ENCODE peak calls at places on chromosomes 13 and 19, in ten cellular contexts. P is IMR-90, Q is H9, I is fibroblast of lung, E is SK-N-SH, S is mesenchymal stem cell, F is neuronal stem cell, J is GM12878, D is K562, K is DND-41. C is an unnamed sample.

GRCh38 chr13:21005193-21005592 is 56.2 kb downstream of the LATS2 start:
- DNase-seq in P (no peak), Q (no peak), I (no peak), E (no peak), S (no peak), F (no peak), J (no peak), D (no peak), K (no peak), C (no peak)

GRCh38 chr19:18939922-18940775 is 868 bp downstream of the HOMER3 start:
- DNase-seq in P (peak; percentile 46), Q (peak; percentile 77), I (peak; percentile 57), E (peak; percentile 73), S (peak; percentile 60), F (peak; percentile 80), J (no peak), D (no peak), K (no peak), C (peak; percentile 26)

GRCh38 chr13:41465215-41465907 is 8.0 kb downstream of the RGCC start:
- DNase-seq in P (peak; percentile 94), Q (no peak), I (peak; percentile 81), E (no peak), S (peak; percentile 63), F (no peak), J (peak; percentile 88), D (no peak), K (peak; percentile 96), C (peak; percentile 82)

GRCh38 chr19:2720777-2721569 is at the start of gene DIRAS1:
- DNase-seq in P (no peak), Q (peak; percentile 63), I (no peak), E (peak; percentile 91), S (no peak), F (no peak), J (no peak), D (peak; percentile 88), K (no peak), C (no peak)

GRCh38 chr13:30850204-30850866 is 55.7 kb upstream of the MEDAG start:
- DNase-seq in P (no peak), Q (no peak), I (no peak), E (no peak), S (peak; percentile 51), F (no peak), J (no peak), D (no peak), K (no peak), C (no peak)

GRCh38 chr13:113584870-113585671 is 518 bp downstream of the TFDP1 start:
- DNase-seq in P (no peak), Q (peak; percentile 23), I (peak; percentile 8), E (peak; percentile 77), S (no peak), F (no peak), J (no peak), D (peak; percentile 52), K (peak; percentile 36), C (no peak)

GRCh38 chr19:11010041-11010440 is 49.2 kb downstream of the SMARCA4 start:
- DNase-seq in P (no peak), Q (no peak), I (no peak), E (no peak), S (no peak), F (no peak), J (no peak), D (no peak), K (no peak), C (no peak)

GRCh38 chr19:9324584-9324962 is 594 bp downstream of the ZNF559 start:
- DNase-seq in P (no peak), Q (no peak), I (no peak), E (peak; percentile 7), S (no peak), F (no peak), J (no peak), D (no peak), K (no peak), C (no peak)

GRCh38 chr19:58338825-58339558 is 12.2 kb downstream of the ZSCAN22 start:
- DNase-seq in P (peak; percentile 7), Q (peak; percentile 66), I (no peak), E (no peak), S (no peak), F (no peak), J (no peak), D (no peak), K (no peak), C (no peak)

GRCh38 chr19:2964874-2965273 is 12.5 kb upstream of the TLE6 start:
- DNase-seq in P (no peak), Q (no peak), I (no peak), E (no peak), S (no peak), F (no peak), J (no peak), D (no peak), K (no peak), C (no peak)

GRCh38 chr19:46613525-46613924 is 11.4 kb downstream of the PTGIR start:
- DNase-seq in P (no peak), Q (no peak), I (no peak), E (no peak), S (no peak), F (no peak), J (no peak), D (no peak), K (no peak), C (no peak)

GRCh38 chr13:102793583-102794355 is 5.0 kb downstream of the POGLUT2 start:
- DNase-seq in P (no peak), Q (peak; percentile 36), I (no peak), E (no peak), S (no peak), F (no peak), J (no peak), D (no peak), K (no peak), C (no peak)

GRCh38 chr13:102799544-102800144 is 725 bp downstream of the BIVM start:
- DNase-seq in P (peak; percentile 5), Q (peak; percentile 30), I (peak; percentile 30), E (peak; percentile 75), S (peak; percentile 40), F (peak; percentile 20), J (no peak), D (peak; percentile 37), K (no peak), C (peak; percentile 28)

GRCh38 chr13:102800145-102801041 is 1.5 kb downstream of the BIVM start:
- DNase-seq in P (peak; percentile 68), Q (peak; percentile 80), I (peak; percentile 78), E (peak; percentile 95), S (peak; percentile 84), F (peak; percentile 71), J (no peak), D (peak; percentile 76), K (peak; percentile 84), C (peak; percentile 63)

GRCh38 chr13:102798653-102799543 is at the start of the genes BIVM and POGLUT2:
- DNase-seq in P (peak; percentile 91), Q (peak; percentile 96), I (peak; percentile 92), E (peak; percentile 98), S (peak; percentile 92), F (peak; percentile 86), J (peak; percentile 67), D (peak; percentile 89), K (no peak), C (peak; percentile 90)
- H3K9ac ChIP-seq in P (peak within 1 kb of the TSS; percentile 77), Q (peak within 1 kb of the TSS; percentile 43), I (peak within 1 kb of the TSS; percentile 84), E (peak within 1 kb of the TSS; percentile 75), S (peak within 1 kb of the TSS; percentile 90), F (peak within 1 kb of the TSS; percentile 88), J (peak within 1 kb of the TSS; percentile 87), D (peak within 1 kb of the TSS; percentile 79), K (peak within 1 kb of the TSS; percentile 98), C (peak within 1 kb of the TSS; percentile 87)

GRCh38 chr19:52140077-52140710 is 456 bp upstream of the ZNF616 start:
- DNase-seq in P (no peak), Q (no peak), I (no peak), E (no peak), S (no peak), F (no peak), J (no peak), D (no peak), K (no peak), C (no peak)
- H2AFZ ChIP-seq in P (peak overlapping the region; percentile 89), Q (no peak overlapping the region), I (peak overlapping the region; percentile 66), E (peak overlapping the region; percentile 100), S (no peak overlapping the region), F (peak overlapping the region; percentile 83), J (peak overlapping the region; percentile 86), D (peak overlapping the region; percentile 89), K (peak overlapping the region; percentile 81), C (peak overlapping the region; percentile 75)

GRCh38 chr19:56566904-56567273 is 379 bp upstream of the ZNF470 start:
- DNase-seq in P (no peak), Q (peak; percentile 49), I (peak; percentile 44), E (peak; percentile 68), S (no peak), F (no peak), J (no peak), D (no peak), K (peak; percentile 57), C (no peak)
- H3K9ac ChIP-seq in P (peak overlapping the region; percentile 94), Q (peak overlapping the region; percentile 74), I (peak overlapping the region; percentile 61), E (peak overlapping the region; percentile 69), S (peak overlapping the region; percentile 93), F (peak overlapping the region; percentile 89), J (peak overlapping the region; percentile 51), D (no peak overlapping the region), K (peak overlapping the region; percentile 74), C (peak overlapping the region; percentile 79)

GRCh38 chr13:112442483-112443090 is 66.4 kb downstream of the SPACA7 start:
- DNase-seq in P (peak; percentile 5), Q (peak; percentile 49), I (peak; percentile 12), E (peak; percentile 28), S (no peak), F (peak; percentile 21), J (no peak), D (no peak), K (no peak), C (no peak)

GRCh38 chr13:112444001-112444311 is 67.8 kb downstream of the SPACA7 start:
- DNase-seq in P (peak; percentile 42), Q (peak; percentile 90), I (peak; percentile 53), E (peak; percentile 88), S (peak; percentile 26), F (peak; percentile 79), J (no peak), D (peak; percentile 69), K (peak; percentile 66), C (peak; percentile 2)

GRCh38 chr13:112441779-112442310 is 65.7 kb downstream of the SPACA7 start:
- DNase-seq in P (no peak), Q (peak; percentile 21), I (no peak), E (no peak), S (no peak), F (no peak), J (no peak), D (no peak), K (no peak), C (no peak)

GRCh38 chr13:112444416-112445399 is 68.6 kb downstream of the SPACA7 start:
- DNase-seq in P (no peak), Q (peak; percentile 21), I (no peak), E (no peak), S (no peak), F (no peak), J (no peak), D (no peak), K (no peak), C (no peak)

DNA sequence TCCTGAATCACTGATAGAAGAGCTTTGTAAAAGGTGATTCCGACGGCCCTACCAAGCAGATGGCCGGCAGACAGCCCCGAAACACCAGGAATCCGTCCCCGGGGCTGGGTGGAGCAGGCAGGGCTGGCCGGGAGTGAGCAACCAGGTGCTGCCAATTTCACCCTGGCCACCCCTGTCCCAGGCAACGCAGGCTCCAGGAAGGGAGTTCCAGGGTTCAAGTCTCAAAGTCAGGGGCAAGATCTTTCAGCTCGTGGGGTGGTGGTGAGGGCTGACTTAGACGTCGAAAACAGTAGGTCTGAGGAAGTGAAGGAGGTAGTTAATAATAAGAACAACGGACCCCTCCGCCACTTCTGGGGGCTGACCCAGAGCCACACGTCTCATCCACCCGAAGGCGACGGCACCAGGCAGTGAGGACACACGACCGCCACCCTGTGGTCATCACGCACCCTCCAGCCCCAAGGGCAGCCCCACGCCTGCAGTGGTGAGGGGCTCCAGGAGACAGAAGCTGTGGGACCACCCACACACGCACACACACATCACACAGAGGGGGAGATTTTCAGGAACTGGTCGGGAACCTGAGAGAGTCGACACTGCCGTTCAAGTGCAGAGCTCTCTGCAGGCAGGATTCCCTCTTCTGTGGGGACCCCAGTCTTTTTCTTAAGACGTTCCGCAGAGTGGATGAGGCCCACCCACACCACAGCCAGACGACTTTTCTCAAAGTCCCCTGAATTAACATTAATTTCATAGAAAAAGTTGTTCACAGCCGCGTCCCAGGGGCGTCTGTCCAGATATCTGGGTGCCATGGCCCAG is 67.2 kb downstream of the SPACA7 start:
- DNase-seq in P (no peak), Q (peak; percentile 66), I (no peak), E (peak; percentile 64), S (no peak), F (peak; percentile 66), J (no peak), D (peak; percentile 23), K (no peak), C (no peak)
- H2AFZ ChIP-seq in P (peak overlapping the region; percentile 83), Q (no peak overlapping the region), I (no peak overlapping the region), E (no peak overlapping the region), S (no peak overlapping the region), F (peak overlapping the region; percentile 66), J (no peak overlapping the region), D (no peak overlapping the region), K (no peak overlapping the region), C (no peak overlapping the region)